ENCODE peak calls at places on chromosomes 3 and 15, in six cellular contexts. One of them, this sample, is unnamed.

GRCh38 chr3:99678023-99678422 is 39.6 kb downstream of the COL8A1 start:
- DNase-seq in hypothalamus: no peak
- DNase-seq in mesothelial cell of epicardium: no peak
- DNase-seq in cardiac fibroblast: peak
- DNase-seq in stimulated activated CD4-positive, alpha-beta T cell treated with anti-CD3 and anti-CD28 coated beads, Interleukin-1b, Interleukin-23, amount 100 ng/mL, for 4 hours: no peak
- DNase-seq in stomach: no peak
- DNase-seq in this sample: no peak

GRCh38 chr15:36468746-36469145 is 110.7 kb upstream of the CDIN1 start:
- DNase-seq in mesothelial cell of epicardium: no peak
- DNase-seq in cardiac fibroblast: peak
- DNase-seq in stimulated activated CD4-positive, alpha-beta T cell treated with anti-CD3 and anti-CD28 coated beads, Interleukin-1b, Interleukin-23, amount 100 ng/mL, for 4 hours: no peak
- DNase-seq in hypothalamus: no peak
- DNase-seq in stomach: no peak
- DNase-seq in this sample: no peak

GRCh38 chr3:61627768-61628185 is 66.4 kb downstream of the PTPRG start:
- DNase-seq in cardiac fibroblast: peak
- DNase-seq in hypothalamus: no peak
- DNase-seq in stimulated activated CD4-positive, alpha-beta T cell treated with anti-CD3 and anti-CD28 coated beads, Interleukin-1b, Interleukin-23, amount 100 ng/mL, for 4 hours: no peak
- DNase-seq in mesothelial cell of epicardium: no peak
- DNase-seq in stomach: no peak
- DNase-seq in this sample: peak

GRCh38 chr3:40417845-40418543 is 31.0 kb downstream of the ENTPD3 start:
- DNase-seq in hypothalamus: no peak
- DNase-seq in stimulated activated CD4-positive, alpha-beta T cell treated with anti-CD3 and anti-CD28 coated beads, Interleukin-1b, Interleukin-23, amount 100 ng/mL, for 4 hours: no peak
- DNase-seq in cardiac fibroblast: no peak
- DNase-seq in mesothelial cell of epicardium: no peak
- DNase-seq in stomach: no peak
- DNase-seq in this sample: no peak

GRCh38 chr15:52527898-52528464 is 699 bp downstream of the MYO5A start:
- DNase-seq in cardiac fibroblast: peak
- DNase-seq in hypothalamus: peak
- DNase-seq in stomach: peak
- DNase-seq in mesothelial cell of epicardium: no peak
- DNase-seq in stimulated activated CD4-positive, alpha-beta T cell treated with anti-CD3 and anti-CD28 coated beads, Interleukin-1b, Interleukin-23, amount 100 ng/mL, for 4 hours: peak
- DNase-seq in this sample: peak

GRCh38 chr3:37111199-37111598 is 63.2 kb downstream of the LRRFIP2 start:
- DNase-seq in cardiac fibroblast: no peak
- DNase-seq in stimulated activated CD4-positive, alpha-beta T cell treated with anti-CD3 and anti-CD28 coated beads, Interleukin-1b, Interleukin-23, amount 100 ng/mL, for 4 hours: no peak
- DNase-seq in mesothelial cell of epicardium: no peak
- DNase-seq in hypothalamus: no peak
- DNase-seq in stomach: no peak
- DNase-seq in this sample: no peak

GRCh38 chr3:65761890-65762605 is 276.7 kb downstream of the MAGI1 start:
- DNase-seq in mesothelial cell of epicardium: no peak
- DNase-seq in cardiac fibroblast: no peak
- DNase-seq in stomach: no peak
- DNase-seq in stimulated activated CD4-positive, alpha-beta T cell treated with anti-CD3 and anti-CD28 coated beads, Interleukin-1b, Interleukin-23, amount 100 ng/mL, for 4 hours: no peak
- DNase-seq in hypothalamus: no peak
- DNase-seq in this sample: no peak

GRCh38 chr3:39065197-39065596 is 13.4 kb downstream of the WDR48 start:
- DNase-seq in cardiac fibroblast: peak
- DNase-seq in stimulated activated CD4-positive, alpha-beta T cell treated with anti-CD3 and anti-CD28 coated beads, Interleukin-1b, Interleukin-23, amount 100 ng/mL, for 4 hours: no peak
- DNase-seq in mesothelial cell of epicardium: no peak
- DNase-seq in hypothalamus: no peak
- DNase-seq in stomach: no peak
- DNase-seq in this sample: no peak

GRCh38 chr3:113441051-113441770 is at the start of gene CFAP44:
- DNase-seq in cardiac fibroblast: peak
- DNase-seq in stimulated activated CD4-positive, alpha-beta T cell treated with anti-CD3 and anti-CD28 coated beads, Interleukin-1b, Interleukin-23, amount 100 ng/mL, for 4 hours: peak
- DNase-seq in hypothalamus: peak
- DNase-seq in mesothelial cell of epicardium: peak
- DNase-seq in stomach: peak
- DNase-seq in this sample: peak

GRCh38 chr3:55330355-55330754 is 156.8 kb downstream of the WNT5A start:
- DNase-seq in stimulated activated CD4-positive, alpha-beta T cell treated with anti-CD3 and anti-CD28 coated beads, Interleukin-1b, Interleukin-23, amount 100 ng/mL, for 4 hours: no peak
- DNase-seq in cardiac fibroblast: peak
- DNase-seq in hypothalamus: no peak
- DNase-seq in mesothelial cell of epicardium: no peak
- DNase-seq in stomach: no peak
- DNase-seq in this sample: no peak

GRCh38 chr15:34582461-34583357 is 742 bp downstream of the GOLGA8B start:
- DNase-seq in stomach: peak
- DNase-seq in stimulated activated CD4-positive, alpha-beta T cell treated with anti-CD3 and anti-CD28 coated beads, Interleukin-1b, Interleukin-23, amount 100 ng/mL, for 4 hours: no peak
- DNase-seq in mesothelial cell of epicardium: no peak
- DNase-seq in hypothalamus: no peak
- DNase-seq in cardiac fibroblast: peak
- DNase-seq in this sample: peak

GRCh38 chr3:194775266-194775665 is 89.6 kb downstream of the FAM43A start:
- DNase-seq in hypothalamus: no peak
- DNase-seq in mesothelial cell of epicardium: no peak
- DNase-seq in stimulated activated CD4-positive, alpha-beta T cell treated with anti-CD3 and anti-CD28 coated beads, Interleukin-1b, Interleukin-23, amount 100 ng/mL, for 4 hours: no peak
- DNase-seq in cardiac fibroblast: no peak
- DNase-seq in stomach: no peak
- DNase-seq in this sample: peak

GRCh38 chr15:31403096-31403495 is 76.5 kb downstream of the KLF13 start:
- DNase-seq in stomach: no peak
- DNase-seq in stimulated activated CD4-positive, alpha-beta T cell treated with anti-CD3 and anti-CD28 coated beads, Interleukin-1b, Interleukin-23, amount 100 ng/mL, for 4 hours: no peak
- DNase-seq in cardiac fibroblast: peak
- DNase-seq in hypothalamus: no peak
- DNase-seq in mesothelial cell of epicardium: no peak
- DNase-seq in this sample: no peak

This sample was measured in left lobe of liver.